ENCODE peak calls at places on chromosomes 13 and 19, in six cellular contexts. F, I, N, K, V and Y are unnamed samples.

GRCh38 chr19:55599468-55600335 is at the start of the genes FIZ1 and ZNF524:
- DNase-seq in I (peak; percentile 98), N (peak; percentile 72), F (peak; percentile 98), V (peak; percentile 99), K (peak; percentile 99), Y (peak; percentile 88)

GRCh38 chr13:49319555-49320350 is 72.0 kb downstream of the CDADC1 start:
- DNase-seq in V (no peak), I (peak; percentile 74), F (no peak), K (no peak), N (no peak), Y (no peak)

GRCh38 chr13:107095876-107096275 is 527.9 kb upstream of the ARGLU1 start:
- DNase-seq in K (no peak), V (no peak), N (no peak), F (no peak), I (no peak), Y (no peak)

GRCh38 chr19:51771369-51771768 is 10.4 kb downstream of the FPR2 start:
- DNase-seq in K (no peak), V (no peak), I (no peak), F (no peak), N (no peak), Y (no peak)

GRCh38 chr13:37023871-37024270 is 23.3 kb downstream of the EXOSC8 start:
- DNase-seq in I (peak; percentile 70), K (no peak), F (no peak), V (no peak), N (no peak), Y (no peak)

GRCh38 chr19:8485561-8486371 is 16.7 kb downstream of the PRAM1 start:
- DNase-seq in I (no peak), V (no peak), F (no peak), N (no peak), K (no peak), Y (no peak)

GRCh38 chr13:73477441-73477840 is 418.6 kb downstream of the KLF5 start:
- DNase-seq in F (no peak), V (no peak), K (no peak), I (no peak), N (no peak), Y (no peak)

GRCh38 chr13:26707122-26708006 is 53.2 kb downstream of the GPR12 start:
- DNase-seq in I (peak; percentile 58), K (no peak), N (peak; percentile 15), V (no peak), F (no peak), Y (no peak)

GRCh38 chr19:50357178-50358100 is 8.0 kb downstream of the NAPSA start:
- DNase-seq in K (peak; percentile 81), N (peak; percentile 70), I (peak; percentile 41), V (peak; percentile 80), F (peak; percentile 89), Y (peak; percentile 28)

GRCh38 chr13:23921451-23921888 is 24.2 kb upstream of the C1QTNF9B start:
- DNase-seq in F (no peak), K (no peak), N (peak; percentile 12), I (peak; percentile 66), V (no peak), Y (no peak)

GRCh38 chr13:30216111-30216510 is 91.2 kb downstream of the KATNAL1 start:
- DNase-seq in N (no peak), K (no peak), I (no peak), V (no peak), F (no peak), Y (no peak)

DNA sequence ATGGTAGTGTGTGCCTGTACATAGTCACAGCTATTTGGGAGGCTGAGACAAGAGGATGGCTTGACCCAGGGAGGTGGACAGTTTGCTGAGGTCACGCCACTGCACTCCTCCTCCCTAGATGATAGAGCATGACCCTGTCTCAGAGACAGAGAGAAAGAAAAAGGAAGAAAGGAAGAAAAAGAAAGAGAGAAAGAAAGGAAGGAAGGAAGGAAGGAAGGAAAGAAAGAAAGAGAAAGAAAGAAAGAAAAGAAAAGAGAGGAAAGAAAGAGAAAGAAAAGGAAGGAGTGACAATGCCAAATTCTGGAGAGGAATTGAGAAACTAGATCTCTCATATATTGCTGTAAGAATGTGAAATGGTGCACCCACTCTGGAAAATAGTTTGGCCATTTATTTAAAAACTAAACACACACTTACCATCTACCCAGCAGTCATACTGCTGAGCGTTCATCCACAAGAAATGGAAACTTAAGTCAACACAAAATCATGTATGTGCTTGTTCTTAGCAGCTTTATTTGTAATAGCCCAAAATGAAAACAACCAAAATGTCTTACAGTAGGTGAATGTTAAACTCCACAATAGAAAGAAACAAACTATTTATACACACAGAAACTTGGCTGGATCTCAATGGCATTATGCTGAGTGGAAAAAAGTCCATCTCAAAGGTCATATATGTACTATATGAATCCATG is 7.5 kb downstream of the TEX101 start:
- DNase-seq in I (no peak), V (no peak), N (no peak), K (no peak), F (no peak), Y (no peak)
- TF ChIP-seq POLR2A in I (no peak), V (no peak), N (no peak), K (no peak), F (no peak), Y (no peak)

DNA sequence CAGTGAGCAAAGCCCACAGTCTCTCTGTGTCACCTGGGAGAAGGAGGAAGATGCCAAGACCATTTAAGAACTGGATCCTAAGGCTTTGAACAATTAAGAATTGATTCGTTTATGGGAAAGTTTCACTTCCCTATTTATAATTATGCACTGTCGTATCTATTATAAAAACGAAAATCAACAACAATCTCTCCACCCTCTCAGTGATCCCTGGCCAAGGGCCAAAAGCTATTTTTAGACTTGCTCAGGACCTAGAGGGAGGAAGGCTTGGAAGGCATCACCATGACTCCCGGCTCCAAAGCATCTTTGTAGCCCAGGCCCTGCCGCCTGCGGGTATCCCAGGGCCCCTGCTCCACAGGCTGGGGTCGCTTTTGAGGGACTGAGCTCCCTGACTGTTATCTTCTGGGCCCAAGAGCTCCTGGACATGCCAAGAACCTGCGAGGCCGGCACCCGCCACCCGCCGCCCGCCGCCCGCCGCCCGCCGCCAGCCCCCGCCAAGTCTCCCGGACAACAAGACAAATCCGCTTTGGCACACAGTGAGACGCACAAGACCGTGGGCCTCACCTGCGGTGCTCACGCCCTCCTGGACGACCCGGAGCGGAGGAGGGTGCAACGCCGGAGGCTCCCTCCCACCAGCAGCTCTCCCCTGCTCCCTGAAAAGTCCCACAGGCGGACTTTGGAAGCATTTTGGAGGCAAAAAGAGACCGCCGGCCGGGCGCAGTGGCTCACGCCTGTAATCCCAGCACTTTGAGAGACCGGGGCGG is 1.2 kb downstream of the RHPN2 start:
- DNase-seq in N (peak; percentile 12), K (peak; percentile 73), V (peak; percentile 27), I (peak; percentile 30), F (no peak), Y (no peak)
- H3K27ac ChIP-seq in N (no peak overlapping the region), K (peak overlapping the region; percentile 87), V (no peak overlapping the region), I (no peak overlapping the region), F (no peak overlapping the region), Y (no peak overlapping the region)

GRCh38 chr13:65789815-65790214 is 1440.3 kb downstream of the PCDH9 start:
- DNase-seq in K (no peak), F (no peak), V (no peak), N (no peak), I (peak; percentile 59), Y (no peak)
- H3K4me3 ChIP-seq in K (no peak overlapping the region), F (no peak overlapping the region), V (no peak overlapping the region), N (no peak overlapping the region), I (no peak overlapping the region), Y (no peak overlapping the region)

DNA sequence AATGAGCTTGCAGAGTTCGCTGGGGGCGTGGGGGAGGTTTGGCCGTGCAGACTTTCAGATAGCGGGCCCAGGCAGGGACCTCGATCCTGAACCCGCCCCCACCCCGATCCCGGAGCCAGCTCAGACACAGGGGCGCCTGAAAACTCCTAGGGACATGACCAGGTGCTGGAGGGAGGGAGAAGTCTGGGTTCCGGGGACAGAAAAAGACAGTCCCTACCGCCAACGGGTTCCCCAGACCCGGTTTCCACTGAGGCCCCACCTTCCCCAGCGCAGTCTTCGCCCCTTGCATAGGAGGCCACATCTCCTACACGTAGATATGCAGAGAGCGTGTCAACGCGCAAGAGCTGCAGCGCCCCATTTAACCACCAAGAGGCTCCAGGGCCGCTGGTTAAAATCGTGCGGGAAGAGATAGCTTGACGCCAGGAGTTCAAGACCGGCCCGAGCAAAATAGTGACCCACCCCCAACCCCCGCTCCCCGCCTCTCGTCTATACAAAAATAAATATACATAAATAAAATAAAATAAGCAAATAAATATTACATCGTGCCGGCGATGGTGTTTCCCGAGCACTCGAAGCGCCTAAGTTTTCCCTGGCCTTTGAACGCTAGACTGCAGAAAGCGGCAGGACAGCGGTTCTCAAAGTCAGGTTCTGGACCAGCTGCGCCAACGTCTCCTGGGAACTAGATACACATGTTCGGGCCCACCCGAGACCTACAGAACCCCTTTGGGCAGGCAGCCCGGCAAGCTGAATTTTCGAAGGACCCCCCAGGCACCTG is 8.3 kb downstream of the CCDC8 start:
- DNase-seq in F (peak; percentile 47), N (peak; percentile 63), I (no peak), V (no peak), K (no peak), Y (no peak)
- TF ChIP-seq POLR2A in F (no peak), N (no peak), I (no peak), V (no peak), K (no peak), Y (no peak)